ENCODE peak calls at places on chromosomes 7 and 10, in five cellular contexts. One of them, this sample, is unnamed.
A peak's percentile ranks its signal among the peaks of the same experiment; 100 is the strongest.

GRCh38 chr7:150945853-150946825 is 32.0 kb downstream of the KCNH2 start:
- DNase-seq in fibroblast of lung: no peak
- DNase-seq in aorta: peak; percentile 70
- DNase-seq in IMR-90: no peak
- DNase-seq in DND-41: no peak
- DNase-seq in this sample: no peak

GRCh38 chr10:94186722-94187121 is 176.0 kb downstream of the NOC3L start:
- DNase-seq in fibroblast of lung: no peak
- DNase-seq in aorta: no peak
- DNase-seq in IMR-90: no peak
- DNase-seq in DND-41: no peak
- DNase-seq in this sample: no peak

GRCh38 chr7:128957613-128958012 is 19.9 kb downstream of the IRF5 start:
- DNase-seq in fibroblast of lung: no peak
- DNase-seq in aorta: no peak
- DNase-seq in IMR-90: no peak
- DNase-seq in DND-41: no peak
- DNase-seq in this sample: no peak

GRCh38 chr7:145293793-145294153 is 457.9 kb upstream of the TPK1 start:
- DNase-seq in fibroblast of lung: no peak
- DNase-seq in aorta: no peak
- DNase-seq in IMR-90: no peak
- DNase-seq in DND-41: no peak
- DNase-seq in this sample: no peak

GRCh38 chr10:33334839-33335549 is 527 bp upstream of the NRP1 start:
- DNase-seq in fibroblast of lung: peak; percentile 97
- DNase-seq in aorta: peak; percentile 92
- DNase-seq in IMR-90: peak; percentile 87
- DNase-seq in DND-41: peak; percentile 64
- DNase-seq in this sample: peak; percentile 19

GRCh38 chr7:22630069-22630468 is 96.9 kb upstream of the IL6 start:
- DNase-seq in fibroblast of lung: no peak
- DNase-seq in aorta: no peak
- DNase-seq in IMR-90: no peak
- DNase-seq in DND-41: no peak
- DNase-seq in this sample: no peak

GRCh38 chr7:155511597-155511996 is 34.8 kb downstream of the CNPY1 start:
- DNase-seq in fibroblast of lung: no peak
- DNase-seq in aorta: no peak
- DNase-seq in IMR-90: no peak
- DNase-seq in DND-41: no peak
- DNase-seq in this sample: no peak

GRCh38 chr7:155219154-155219531 is 78.5 kb upstream of the INSIG1 start:
- DNase-seq in fibroblast of lung: no peak
- DNase-seq in aorta: peak; percentile 31
- DNase-seq in IMR-90: no peak
- DNase-seq in DND-41: no peak
- DNase-seq in this sample: no peak

GRCh38 chr7:44988718-44989117 is 9.9 kb upstream of the MYO1G start:
- DNase-seq in fibroblast of lung: no peak
- DNase-seq in aorta: no peak
- DNase-seq in IMR-90: no peak
- DNase-seq in DND-41: no peak
- DNase-seq in this sample: no peak

GRCh38 chr7:15720849-15721471 is 34.5 kb upstream of the MEOX2 start:
- DNase-seq in fibroblast of lung: peak; percentile 74
- DNase-seq in aorta: no peak
- DNase-seq in IMR-90: peak; percentile 53
- DNase-seq in DND-41: peak; percentile 5
- DNase-seq in this sample: no peak

GRCh38 chr10:99996934-99997648 is 12.7 kb downstream of the DNMBP start:
- DNase-seq in fibroblast of lung: peak; percentile 68
- DNase-seq in aorta: no peak
- DNase-seq in IMR-90: peak; percentile 71
- DNase-seq in DND-41: no peak
- DNase-seq in this sample: no peak

GRCh38 chr7:102107474-102108104 is 179.1 kb upstream of the SH2B2 start:
- DNase-seq in fibroblast of lung: no peak
- DNase-seq in aorta: no peak
- DNase-seq in IMR-90: no peak
- DNase-seq in DND-41: no peak
- DNase-seq in this sample: no peak

GRCh38 chr7:155356323-155357105 is 58.8 kb downstream of the INSIG1 start:
- DNase-seq in fibroblast of lung: no peak
- DNase-seq in aorta: peak; percentile 45
- DNase-seq in IMR-90: no peak
- DNase-seq in DND-41: peak; percentile 27
- DNase-seq in this sample: no peak

GRCh38 chr7:136009488-136010079 is 32.4 kb upstream of the MTPN start:
- DNase-seq in fibroblast of lung: peak; percentile 68
- DNase-seq in aorta: no peak
- DNase-seq in IMR-90: peak; percentile 58
- DNase-seq in DND-41: no peak
- DNase-seq in this sample: no peak

GRCh38 chr10:47379901-47380300 is 4.2 kb downstream of the ZNF488 start:
- DNase-seq in fibroblast of lung: no peak
- DNase-seq in aorta: peak; percentile 61
- DNase-seq in IMR-90: no peak
- DNase-seq in DND-41: no peak
- DNase-seq in this sample: no peak

GRCh38 chr7:42868456-42868855 is 43.4 kb downstream of the C7orf25 start:
- DNase-seq in fibroblast of lung: peak; percentile 77
- DNase-seq in aorta: no peak
- DNase-seq in IMR-90: no peak
- DNase-seq in DND-41: no peak
- DNase-seq in this sample: no peak

GRCh38 chr7:107355616-107356015 is 114.2 kb upstream of the GPR22 start:
- DNase-seq in fibroblast of lung: no peak
- DNase-seq in aorta: no peak
- DNase-seq in IMR-90: peak; percentile 62
- DNase-seq in DND-41: no peak
- DNase-seq in this sample: no peak

GRCh38 chr10:103603382-103603781 is 109.9 kb downstream of the NEURL1 start:
- DNase-seq in fibroblast of lung: no peak
- DNase-seq in aorta: peak; percentile 68
- DNase-seq in IMR-90: no peak
- DNase-seq in DND-41: no peak
- DNase-seq in this sample: no peak

GRCh38 chr10:128046156-128046933 is 79.9 kb downstream of the MKI67 start:
- DNase-seq in fibroblast of lung: no peak
- DNase-seq in aorta: peak; percentile 61
- DNase-seq in IMR-90: no peak
- DNase-seq in DND-41: no peak
- DNase-seq in this sample: no peak
- H3K27ac ChIP-seq in fibroblast of lung: no peak overlapping the region
- H3K27ac ChIP-seq in aorta: no peak overlapping the region
- H3K27ac ChIP-seq in IMR-90: no peak overlapping the region
- H3K27ac ChIP-seq in DND-41: peak overlapping the region; percentile 87
- H3K27ac ChIP-seq in this sample: peak overlapping the region; percentile 83

GRCh38 chr10:10434312-10434711 is 583.4 kb upstream of the CELF2 start:
- DNase-seq in fibroblast of lung: no peak
- DNase-seq in aorta: no peak
- DNase-seq in IMR-90: no peak
- DNase-seq in DND-41: no peak
- DNase-seq in this sample: no peak

GRCh38 chr10:10438335-10439123 is 579.1 kb upstream of the CELF2 start:
- DNase-seq in fibroblast of lung: peak; percentile 24
- DNase-seq in aorta: no peak
- DNase-seq in IMR-90: peak; percentile 4
- DNase-seq in DND-41: no peak
- DNase-seq in this sample: no peak
- H3K27ac ChIP-seq in fibroblast of lung: no peak overlapping the region
- H3K27ac ChIP-seq in aorta: no peak overlapping the region
- H3K27ac ChIP-seq in IMR-90: no peak overlapping the region
- H3K27ac ChIP-seq in DND-41: no peak overlapping the region
- H3K27ac ChIP-seq in this sample: no peak overlapping the region

DNA sequence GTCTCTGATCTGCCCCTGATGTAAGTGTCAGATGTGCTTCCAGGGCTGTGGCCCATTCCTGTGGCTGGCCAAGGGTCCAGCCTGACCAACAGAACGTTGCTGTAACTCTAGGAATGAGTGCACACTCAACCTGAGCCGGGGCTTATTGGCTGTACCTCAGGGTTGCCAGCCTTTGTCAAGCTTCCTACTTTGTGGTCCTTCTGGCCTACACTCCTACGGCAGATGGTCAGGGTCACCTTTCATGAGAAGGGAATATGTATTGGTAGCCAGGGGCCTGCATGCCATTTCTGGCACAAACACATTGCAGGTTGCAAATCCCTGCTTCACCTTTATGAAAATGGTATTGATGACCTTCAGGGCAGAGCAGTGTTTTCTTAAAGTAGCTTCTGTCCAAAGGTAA is 64.5 kb downstream of the MTURN start:
- DNase-seq in fibroblast of lung: no peak
- DNase-seq in aorta: no peak
- DNase-seq in IMR-90: no peak
- DNase-seq in DND-41: no peak
- DNase-seq in this sample: no peak
- H3K27ac ChIP-seq in fibroblast of lung: no peak overlapping the region
- H3K27ac ChIP-seq in aorta: no peak overlapping the region
- H3K27ac ChIP-seq in IMR-90: no peak overlapping the region
- H3K27ac ChIP-seq in DND-41: no peak overlapping the region
- H3K27ac ChIP-seq in this sample: no peak overlapping the region

GRCh38 chr10:131979821-131980270 is 1.9 kb downstream of the BNIP3 start:
- DNase-seq in fibroblast of lung: peak; percentile 46
- DNase-seq in aorta: no peak
- DNase-seq in IMR-90: peak; percentile 40
- DNase-seq in DND-41: no peak
- DNase-seq in this sample: no peak
- H3K27ac ChIP-seq in fibroblast of lung: peak overlapping the region; percentile 19
- H3K27ac ChIP-seq in aorta: no peak overlapping the region
- H3K27ac ChIP-seq in IMR-90: peak overlapping the region; percentile 76
- H3K27ac ChIP-seq in DND-41: no peak overlapping the region
- H3K27ac ChIP-seq in this sample: no peak overlapping the region

DNA sequence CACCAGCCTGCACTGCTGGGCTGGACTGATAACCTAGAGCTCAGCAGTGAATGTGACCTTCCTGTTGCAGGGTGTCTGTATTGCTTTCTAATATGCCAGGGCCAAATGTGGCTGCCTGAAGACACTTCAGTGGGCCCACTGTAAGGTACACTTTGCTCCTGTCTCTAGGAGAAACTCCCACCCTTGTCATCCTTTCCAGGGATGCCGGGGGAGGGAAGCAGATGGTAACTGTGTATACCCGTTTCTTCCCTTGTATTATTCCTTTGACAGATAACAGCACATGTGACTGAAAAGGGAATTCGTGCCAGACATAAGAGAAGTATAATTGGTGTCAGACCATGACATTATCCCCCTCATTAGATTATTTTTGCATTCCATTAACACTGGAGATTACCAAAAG is 317.7 kb downstream of the CAMK1D start:
- DNase-seq in fibroblast of lung: no peak
- DNase-seq in aorta: no peak
- DNase-seq in IMR-90: no peak
- DNase-seq in DND-41: no peak
- DNase-seq in this sample: no peak
- H3K27ac ChIP-seq in fibroblast of lung: no peak overlapping the region
- H3K27ac ChIP-seq in aorta: no peak overlapping the region
- H3K27ac ChIP-seq in IMR-90: no peak overlapping the region
- H3K27ac ChIP-seq in DND-41: no peak overlapping the region
- H3K27ac ChIP-seq in this sample: no peak overlapping the region

GRCh38 chr10:52597189-52597863 is 175.3 kb downstream of the MBL2 start:
- DNase-seq in fibroblast of lung: peak; percentile 41
- DNase-seq in aorta: no peak
- DNase-seq in IMR-90: no peak
- DNase-seq in DND-41: no peak
- DNase-seq in this sample: no peak
- H3K27ac ChIP-seq in fibroblast of lung: no peak overlapping the region
- H3K27ac ChIP-seq in aorta: no peak overlapping the region
- H3K27ac ChIP-seq in IMR-90: peak overlapping the region; percentile 40
- H3K27ac ChIP-seq in DND-41: no peak overlapping the region
- H3K27ac ChIP-seq in this sample: no peak overlapping the region

GRCh38 chr7:139112316-139112715 is 2.8 kb upstream of the ZC3HAV1 start:
- DNase-seq in fibroblast of lung: no peak
- DNase-seq in aorta: no peak
- DNase-seq in IMR-90: no peak
- DNase-seq in DND-41: no peak
- DNase-seq in this sample: no peak
- H3K27ac ChIP-seq in fibroblast of lung: no peak overlapping the region
- H3K27ac ChIP-seq in aorta: no peak overlapping the region
- H3K27ac ChIP-seq in IMR-90: no peak overlapping the region
- H3K27ac ChIP-seq in DND-41: peak overlapping the region; percentile 63
- H3K27ac ChIP-seq in this sample: peak overlapping the region; percentile 73

GRCh38 chr10:112182808-112183328 is 697 bp downstream of the GPAM start:
- DNase-seq in fibroblast of lung: no peak
- DNase-seq in aorta: no peak
- DNase-seq in IMR-90: no peak
- DNase-seq in DND-41: no peak
- DNase-seq in this sample: no peak

GRCh38 chr10:112185959-112186358 is 2.4 kb upstream of the GPAM start:
- DNase-seq in fibroblast of lung: no peak
- DNase-seq in aorta: no peak
- DNase-seq in IMR-90: no peak
- DNase-seq in DND-41: no peak
- DNase-seq in this sample: no peak

GRCh38 chr10:112184379-112184778 is 814 bp upstream of the GPAM start:
- DNase-seq in fibroblast of lung: no peak
- DNase-seq in aorta: no peak
- DNase-seq in IMR-90: no peak
- DNase-seq in DND-41: no peak
- DNase-seq in this sample: no peak

GRCh38 chr10:112183329-112184051 is at the start of gene GPAM:
- DNase-seq in fibroblast of lung: peak; percentile 89
- DNase-seq in aorta: peak; percentile 99
- DNase-seq in IMR-90: peak; percentile 85
- DNase-seq in DND-41: peak; percentile 95
- DNase-seq in this sample: peak; percentile 99

DNA sequence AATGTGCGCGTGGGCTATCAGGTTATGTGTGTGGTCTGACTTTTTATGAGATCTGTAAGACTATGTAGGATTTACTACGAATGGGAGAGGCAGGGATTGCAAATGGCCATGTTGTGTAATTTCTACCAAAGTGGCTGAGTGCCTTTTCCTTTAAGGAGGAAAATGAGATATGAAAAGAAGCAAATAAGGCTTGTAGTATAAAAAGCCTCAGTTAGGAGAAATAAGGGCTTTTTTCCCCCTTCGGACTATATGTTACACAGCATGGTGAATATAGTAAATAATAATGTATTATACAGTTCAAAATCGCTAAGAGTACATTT is 447 bp upstream of the GPAM start:
- DNase-seq in fibroblast of lung: no peak
- DNase-seq in aorta: no peak
- DNase-seq in IMR-90: no peak
- DNase-seq in DND-41: no peak
- DNase-seq in this sample: no peak
- H3K27ac ChIP-seq in fibroblast of lung: peak overlapping the region; percentile 89
- H3K27ac ChIP-seq in aorta: peak overlapping the region; percentile 48
- H3K27ac ChIP-seq in IMR-90: peak overlapping the region; percentile 82
- H3K27ac ChIP-seq in DND-41: peak overlapping the region; percentile 75
- H3K27ac ChIP-seq in this sample: peak overlapping the region; percentile 59

DNA sequence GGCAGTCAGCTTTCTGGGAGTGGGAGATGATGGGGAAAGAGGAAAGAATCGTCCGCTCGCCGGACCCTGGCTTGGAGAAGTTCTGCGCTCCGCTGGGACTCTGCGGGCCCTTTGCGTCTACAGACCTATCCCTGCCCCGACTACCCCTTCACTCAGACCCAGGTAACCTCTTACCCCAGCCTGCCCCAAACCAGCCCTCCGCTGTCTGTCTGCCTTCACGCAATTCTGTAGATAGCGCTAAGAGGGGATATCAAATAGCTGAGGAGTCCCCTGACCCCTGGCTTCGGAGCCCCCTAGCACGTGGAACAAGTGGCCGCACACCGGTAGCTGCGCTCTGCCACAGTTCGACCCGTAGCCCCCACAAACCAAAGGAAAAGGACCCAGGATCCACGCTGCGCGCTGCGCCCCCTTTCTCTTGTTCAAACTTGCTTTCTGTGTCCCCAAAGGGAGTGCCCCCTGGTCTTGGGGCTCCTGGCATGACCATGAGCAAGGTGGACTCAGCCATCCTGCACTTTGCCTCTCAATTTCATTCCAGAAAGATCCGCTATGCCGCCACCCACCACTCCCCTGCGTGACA is 7.0 kb downstream of the HOXA4 start:
- DNase-seq in fibroblast of lung: no peak
- DNase-seq in aorta: no peak
- DNase-seq in IMR-90: no peak
- DNase-seq in DND-41: no peak
- DNase-seq in this sample: no peak
- H3K27ac ChIP-seq in fibroblast of lung: peak overlapping the region; percentile 74
- H3K27ac ChIP-seq in aorta: peak overlapping the region; percentile 43
- H3K27ac ChIP-seq in IMR-90: peak overlapping the region; percentile 99
- H3K27ac ChIP-seq in DND-41: no peak overlapping the region
- H3K27ac ChIP-seq in this sample: no peak overlapping the region

This sample was measured in CD4-positive, alpha-beta memory T cell.